ENCODE peak calls at places on chromosomes 3 and 15, in nine cellular contexts. A, M, Y, U, G, R, Z, X and D are unnamed samples.

GRCh38 chr3:5376761-5377160 is 189.3 kb downstream of the EDEM1 start:
- DNase-seq in G (no peak), R (no peak), X (no peak), Y (no peak), A (no peak), M (no peak), Z (no peak), U (no peak), D (peak; percentile 64)

GRCh38 chr3:9179826-9180763 is 69.4 kb downstream of the SRGAP3 start:
- DNase-seq in Z (no peak), Y (no peak), A (no peak), R (no peak), M (no peak), G (no peak), X (no peak), U (no peak), D (no peak)

GRCh38 chr3:168419091-168419490 is 323.4 kb upstream of the GOLIM4 start:
- DNase-seq in M (no peak), A (no peak), X (no peak), U (no peak), G (no peak), R (no peak), Z (no peak), Y (no peak), D (no peak)

GRCh38 chr3:32973982-32974381 is 22.5 kb downstream of the CCR4 start:
- DNase-seq in G (no peak), Z (no peak), U (no peak), M (peak; percentile 22), X (no peak), Y (no peak), R (no peak), A (no peak), D (no peak)

GRCh38 chr3:31227152-31227581 is 305.6 kb upstream of the STT3B start:
- DNase-seq in U (no peak), M (no peak), A (no peak), R (no peak), X (no peak), Z (no peak), Y (no peak), G (no peak), D (no peak)

GRCh38 chr3:142046320-142047020 is 102.9 kb downstream of the TFDP2 start:
- DNase-seq in X (peak; percentile 39), A (no peak), R (no peak), G (no peak), Z (no peak), Y (no peak), U (no peak), M (no peak), D (no peak)

GRCh38 chr3:101095703-101096102 is 102.5 kb upstream of the ABI3BP start:
- DNase-seq in U (no peak), G (no peak), Z (no peak), X (no peak), A (no peak), M (peak; percentile 7), R (no peak), Y (no peak), D (no peak)

GRCh38 chr15:87710406-87710805 is 546.1 kb downstream of the NTRK3 start:
- DNase-seq in Z (no peak), M (no peak), R (no peak), Y (no peak), U (no peak), A (no peak), X (no peak), G (no peak), D (no peak)

GRCh38 chr3:42906085-42906904 is at the start of gene ZNF662:
- DNase-seq in M (no peak), Z (no peak), A (peak; percentile 57), U (no peak), G (peak; percentile 73), X (peak; percentile 27), R (peak; percentile 54), Y (peak; percentile 89), D (no peak)

GRCh38 chr3:194826594-194826993 is 140.9 kb downstream of the FAM43A start:
- DNase-seq in Y (no peak), M (no peak), R (no peak), G (no peak), X (no peak), Z (no peak), U (no peak), A (no peak), D (no peak)

GRCh38 chr3:195204360-195205166 is 66.4 kb downstream of the XXYLT1 start:
- DNase-seq in A (no peak), R (no peak), U (peak; percentile 58), M (no peak), Z (no peak), G (no peak), Y (no peak), X (no peak), D (no peak)

GRCh38 chr15:57306305-57306943 is 69.9 kb upstream of the CGNL1 start:
- DNase-seq in Y (peak; percentile 96), X (peak; percentile 96), G (peak; percentile 85), M (peak; percentile 94), R (peak; percentile 89), U (peak; percentile 85), Z (peak; percentile 68), A (peak; percentile 91), D (peak; percentile 81)

GRCh38 chr15:63422891-63423290 is 41.2 kb upstream of the CA12 start:
- DNase-seq in G (no peak), A (no peak), Y (no peak), R (no peak), M (no peak), U (no peak), X (no peak), Z (no peak), D (no peak)

GRCh38 chr3:196149375-196149774 is 61.8 kb downstream of the ZDHHC19 start:
- DNase-seq in X (no peak), Y (no peak), A (no peak), M (no peak), R (no peak), U (no peak), G (no peak), Z (no peak), D (no peak)

DNA sequence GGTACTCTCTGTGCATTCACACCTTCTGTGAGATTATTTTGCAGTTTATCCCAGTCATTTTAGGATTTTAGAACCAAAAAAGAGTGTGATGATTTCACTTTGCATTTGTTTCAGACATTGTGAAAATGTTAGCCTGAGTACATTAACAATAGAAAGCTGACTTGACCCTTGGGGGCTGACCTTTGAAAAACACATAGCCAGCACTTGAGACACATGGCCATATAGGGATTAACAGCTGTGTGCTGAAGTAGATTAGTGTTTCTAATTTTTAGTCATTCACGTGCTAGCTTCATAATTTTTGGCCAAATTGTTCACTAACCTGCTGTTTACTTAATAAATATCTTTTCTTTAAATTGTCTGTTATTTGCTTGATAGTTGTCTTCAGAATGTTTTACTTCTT is 3.5 kb downstream of the FEM1B start:
- DNase-seq in X (no peak), Z (no peak), M (no peak), A (no peak), R (no peak), G (no peak), Y (no peak), U (no peak), D (no peak)
- H3K4me3 ChIP-seq in X (peak overlapping the region; percentile 95), Z (peak overlapping the region; percentile 94), M (no peak overlapping the region), A (peak overlapping the region; percentile 85), R (no peak overlapping the region), G (peak overlapping the region; percentile 89), Y (peak overlapping the region; percentile 84), U (peak overlapping the region; percentile 88), D (no peak overlapping the region)

GRCh38 chr3:127172211-127172610 is 20.7 kb upstream of the PRR23E start:
- DNase-seq in U (peak; percentile 30), X (no peak), Z (no peak), Y (no peak), A (no peak), R (no peak), M (no peak), G (no peak), D (no peak)

GRCh38 chr3:127172670-127173515 is 20.0 kb upstream of the PRR23E start:
- DNase-seq in Z (no peak), M (peak; percentile 43), X (peak; percentile 16), A (no peak), U (peak; percentile 56), G (no peak), R (no peak), Y (peak; percentile 84), D (no peak)

GRCh38 chr3:127170794-127171193 is 22.1 kb upstream of the PRR23E start:
- DNase-seq in R (no peak), Y (peak; percentile 67), M (no peak), G (peak; percentile 83), Z (no peak), A (no peak), U (peak; percentile 42), X (no peak), D (no peak)

GRCh38 chr3:127171320-127171719 is 21.6 kb upstream of the PRR23E start:
- DNase-seq in X (no peak), R (no peak), M (no peak), A (no peak), Z (no peak), U (peak; percentile 30), G (no peak), Y (peak; percentile 61), D (no peak)

GRCh38 chr3:127171721-127172120 is 21.2 kb upstream of the PRR23E start:
- DNase-seq in R (no peak), X (no peak), G (no peak), A (no peak), M (no peak), U (no peak), Z (no peak), Y (no peak), D (no peak)
- H3K4me3 ChIP-seq in R (no peak overlapping the region), X (no peak overlapping the region), G (no peak overlapping the region), A (no peak overlapping the region), M (no peak overlapping the region), U (no peak overlapping the region), Z (no peak overlapping the region), Y (no peak overlapping the region), D (no peak overlapping the region)

DNA sequence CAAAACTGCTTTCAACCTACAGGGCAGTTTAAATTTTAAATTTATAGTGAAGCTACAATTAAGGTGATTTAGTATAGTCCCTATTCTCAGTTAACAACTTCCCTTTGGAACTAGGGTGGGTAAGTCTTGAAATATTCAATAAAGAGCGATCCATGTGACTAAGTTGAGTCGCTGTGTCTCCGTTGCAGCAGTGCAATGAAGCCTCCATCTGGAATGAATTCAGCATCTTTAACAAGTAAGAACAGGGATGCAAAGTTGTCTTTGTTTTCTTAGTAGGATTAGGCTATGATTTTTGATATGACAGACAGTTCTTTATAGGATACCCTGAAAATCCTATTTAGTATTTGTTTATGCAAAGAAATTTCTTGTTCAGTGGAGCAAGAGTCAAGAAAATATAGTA is 52.6 kb downstream of the RBMS3 start:
- DNase-seq in Y (no peak), M (no peak), G (no peak), U (no peak), R (no peak), Z (no peak), A (no peak), X (no peak), D (no peak)
- H3K4me3 ChIP-seq in Y (no peak overlapping the region), M (no peak overlapping the region), G (no peak overlapping the region), U (no peak overlapping the region), R (no peak overlapping the region), Z (no peak overlapping the region), A (no peak overlapping the region), X (no peak overlapping the region), D (no peak overlapping the region)

GRCh38 chr3:184832044-184832443 is 20.1 kb downstream of the VPS8 start:
- DNase-seq in A (no peak), U (no peak), Z (no peak), M (no peak), R (no peak), Y (no peak), X (no peak), G (no peak), D (no peak)
- H3K4me3 ChIP-seq in A (no peak overlapping the region), U (no peak overlapping the region), Z (no peak overlapping the region), M (no peak overlapping the region), R (no peak overlapping the region), Y (no peak overlapping the region), X (no peak overlapping the region), G (no peak overlapping the region), D (no peak overlapping the region)